ENCODE peak calls at places on chromosomes 3 and 15, in five cellular contexts. One of them, this sample, is unnamed.

GRCh38 chr3:99114565-99115291 is 213.2 kb upstream of the DCBLD2 start:
- DNase-seq in upper lobe of right lung: no peak
- DNase-seq in HFF-Myc: peak
- DNase-seq in fibroblast of mammary gland: peak
- DNase-seq in astrocyte of the spinal cord: peak
- DNase-seq in this sample: peak

GRCh38 chr3:107994954-107995715 is 95.7 kb downstream of the CD47 start:
- DNase-seq in upper lobe of right lung: no peak
- DNase-seq in fibroblast of mammary gland: no peak
- DNase-seq in astrocyte of the spinal cord: no peak
- DNase-seq in HFF-Myc: no peak
- DNase-seq in this sample: no peak

GRCh38 chr15:83694030-83694429 is 40.1 kb downstream of the ADAMTSL3 start:
- DNase-seq in upper lobe of right lung: no peak
- DNase-seq in HFF-Myc: no peak
- DNase-seq in fibroblast of mammary gland: peak
- DNase-seq in astrocyte of the spinal cord: peak
- DNase-seq in this sample: no peak

GRCh38 chr3:14876942-14877341 is 58.2 kb downstream of the FGD5 start:
- DNase-seq in astrocyte of the spinal cord: peak
- DNase-seq in upper lobe of right lung: no peak
- DNase-seq in HFF-Myc: no peak
- DNase-seq in fibroblast of mammary gland: peak
- DNase-seq in this sample: peak

GRCh38 chr15:89936051-89936792 is 23.5 kb upstream of the ARPIN start:
- DNase-seq in astrocyte of the spinal cord: no peak
- DNase-seq in fibroblast of mammary gland: no peak
- DNase-seq in HFF-Myc: no peak
- DNase-seq in upper lobe of right lung: no peak
- DNase-seq in this sample: no peak

GRCh38 chr3:181791380-181791779 is 79.7 kb downstream of the SOX2 start:
- DNase-seq in astrocyte of the spinal cord: no peak
- DNase-seq in HFF-Myc: no peak
- DNase-seq in fibroblast of mammary gland: peak
- DNase-seq in upper lobe of right lung: no peak
- DNase-seq in this sample: no peak

GRCh38 chr15:90496791-90497190 is 32.9 kb upstream of the CRTC3 start:
- DNase-seq in astrocyte of the spinal cord: no peak
- DNase-seq in fibroblast of mammary gland: no peak
- DNase-seq in upper lobe of right lung: no peak
- DNase-seq in HFF-Myc: no peak
- DNase-seq in this sample: peak

GRCh38 chr3:23867400-23867799 is 49.4 kb downstream of the NKIRAS1 start:
- DNase-seq in HFF-Myc: no peak
- DNase-seq in astrocyte of the spinal cord: no peak
- DNase-seq in upper lobe of right lung: no peak
- DNase-seq in fibroblast of mammary gland: no peak
- DNase-seq in this sample: no peak

GRCh38 chr15:90895571-90896117 is 7.5 kb upstream of the MAN2A2 start:
- DNase-seq in fibroblast of mammary gland: no peak
- DNase-seq in upper lobe of right lung: no peak
- DNase-seq in HFF-Myc: no peak
- DNase-seq in astrocyte of the spinal cord: no peak
- DNase-seq in this sample: no peak

GRCh38 chr3:152780553-152780952 is 54.4 kb upstream of the P2RY1 start:
- DNase-seq in upper lobe of right lung: no peak
- DNase-seq in HFF-Myc: no peak
- DNase-seq in fibroblast of mammary gland: peak
- DNase-seq in astrocyte of the spinal cord: peak
- DNase-seq in this sample: peak

GRCh38 chr15:64749999-64750657 is 25.3 kb downstream of the RBPMS2 start:
- DNase-seq in astrocyte of the spinal cord: no peak
- DNase-seq in fibroblast of mammary gland: peak
- DNase-seq in HFF-Myc: no peak
- DNase-seq in upper lobe of right lung: no peak
- DNase-seq in this sample: peak

GRCh38 chr3:38582316-38582715 is 67.2 kb downstream of the SCN5A start:
- DNase-seq in upper lobe of right lung: peak
- DNase-seq in astrocyte of the spinal cord: no peak
- DNase-seq in HFF-Myc: no peak
- DNase-seq in fibroblast of mammary gland: no peak
- DNase-seq in this sample: no peak

GRCh38 chr15:74826372-74826819 is at the start of gene CPLX3:
- DNase-seq in HFF-Myc: no peak
- DNase-seq in upper lobe of right lung: no peak
- DNase-seq in astrocyte of the spinal cord: no peak
- DNase-seq in fibroblast of mammary gland: no peak
- DNase-seq in this sample: no peak

GRCh38 chr3:116059421-116060096 is 385.7 kb downstream of the LSAMP start:
- DNase-seq in HFF-Myc: peak
- DNase-seq in fibroblast of mammary gland: peak
- DNase-seq in astrocyte of the spinal cord: peak
- DNase-seq in upper lobe of right lung: no peak
- DNase-seq in this sample: peak

GRCh38 chr3:74053970-74054369 is 429.2 kb upstream of the PDZRN3 start:
- DNase-seq in fibroblast of mammary gland: no peak
- DNase-seq in HFF-Myc: peak
- DNase-seq in astrocyte of the spinal cord: no peak
- DNase-seq in upper lobe of right lung: no peak
- DNase-seq in this sample: no peak

GRCh38 chr3:175193815-175194518 is 334.8 kb downstream of the NAALADL2 start:
- DNase-seq in astrocyte of the spinal cord: peak
- DNase-seq in HFF-Myc: peak
- DNase-seq in upper lobe of right lung: no peak
- DNase-seq in fibroblast of mammary gland: peak
- DNase-seq in this sample: peak

GRCh38 chr3:107235923-107236315 is 141.3 kb upstream of the CCDC54 start:
- DNase-seq in fibroblast of mammary gland: peak
- DNase-seq in HFF-Myc: peak
- DNase-seq in astrocyte of the spinal cord: peak
- DNase-seq in upper lobe of right lung: no peak
- DNase-seq in this sample: peak

GRCh38 chr3:34132069-34132677 is 333.7 kb downstream of the PDCD6IP start:
- DNase-seq in upper lobe of right lung: no peak
- DNase-seq in HFF-Myc: no peak
- DNase-seq in astrocyte of the spinal cord: no peak
- DNase-seq in fibroblast of mammary gland: no peak
- DNase-seq in this sample: no peak

GRCh38 chr3:158743664-158744566 is 11.7 kb upstream of the RARRES1 start:
- DNase-seq in astrocyte of the spinal cord: no peak
- DNase-seq in upper lobe of right lung: no peak
- DNase-seq in HFF-Myc: no peak
- DNase-seq in fibroblast of mammary gland: no peak
- DNase-seq in this sample: no peak

GRCh38 chr3:14242490-14243311 is 64.1 kb downstream of the LSM3 start:
- DNase-seq in upper lobe of right lung: no peak
- DNase-seq in HFF-Myc: no peak
- DNase-seq in fibroblast of mammary gland: no peak
- DNase-seq in astrocyte of the spinal cord: no peak
- DNase-seq in this sample: no peak

GRCh38 chr3:161859057-161859456 is 362.4 kb downstream of the OTOL1 start:
- DNase-seq in HFF-Myc: no peak
- DNase-seq in astrocyte of the spinal cord: no peak
- DNase-seq in fibroblast of mammary gland: no peak
- DNase-seq in upper lobe of right lung: no peak
- DNase-seq in this sample: no peak
- H3K4me3 ChIP-seq in HFF-Myc: no peak
- H3K4me3 ChIP-seq in astrocyte of the spinal cord: no peak
- H3K4me3 ChIP-seq in fibroblast of mammary gland: no peak
- H3K4me3 ChIP-seq in upper lobe of right lung: no peak
- H3K4me3 ChIP-seq in this sample: no peak

GRCh38 chr15:47186071-47186470 is 531.2 kb upstream of the SEMA6D start:
- DNase-seq in upper lobe of right lung: no peak
- DNase-seq in fibroblast of mammary gland: no peak
- DNase-seq in HFF-Myc: no peak
- DNase-seq in astrocyte of the spinal cord: no peak
- DNase-seq in this sample: no peak

GRCh38 chr15:47182818-47183217 is 534.5 kb upstream of the SEMA6D start:
- DNase-seq in astrocyte of the spinal cord: no peak
- DNase-seq in upper lobe of right lung: no peak
- DNase-seq in fibroblast of mammary gland: no peak
- DNase-seq in HFF-Myc: no peak
- DNase-seq in this sample: no peak

GRCh38 chr15:47185222-47185800 is 532.0 kb upstream of the SEMA6D start:
- DNase-seq in astrocyte of the spinal cord: no peak
- DNase-seq in upper lobe of right lung: no peak
- DNase-seq in HFF-Myc: no peak
- DNase-seq in fibroblast of mammary gland: no peak
- DNase-seq in this sample: no peak

GRCh38 chr15:47184003-47184404 is 533.3 kb upstream of the SEMA6D start:
- DNase-seq in upper lobe of right lung: peak
- DNase-seq in HFF-Myc: no peak
- DNase-seq in fibroblast of mammary gland: no peak
- DNase-seq in astrocyte of the spinal cord: no peak
- DNase-seq in this sample: no peak

DNA sequence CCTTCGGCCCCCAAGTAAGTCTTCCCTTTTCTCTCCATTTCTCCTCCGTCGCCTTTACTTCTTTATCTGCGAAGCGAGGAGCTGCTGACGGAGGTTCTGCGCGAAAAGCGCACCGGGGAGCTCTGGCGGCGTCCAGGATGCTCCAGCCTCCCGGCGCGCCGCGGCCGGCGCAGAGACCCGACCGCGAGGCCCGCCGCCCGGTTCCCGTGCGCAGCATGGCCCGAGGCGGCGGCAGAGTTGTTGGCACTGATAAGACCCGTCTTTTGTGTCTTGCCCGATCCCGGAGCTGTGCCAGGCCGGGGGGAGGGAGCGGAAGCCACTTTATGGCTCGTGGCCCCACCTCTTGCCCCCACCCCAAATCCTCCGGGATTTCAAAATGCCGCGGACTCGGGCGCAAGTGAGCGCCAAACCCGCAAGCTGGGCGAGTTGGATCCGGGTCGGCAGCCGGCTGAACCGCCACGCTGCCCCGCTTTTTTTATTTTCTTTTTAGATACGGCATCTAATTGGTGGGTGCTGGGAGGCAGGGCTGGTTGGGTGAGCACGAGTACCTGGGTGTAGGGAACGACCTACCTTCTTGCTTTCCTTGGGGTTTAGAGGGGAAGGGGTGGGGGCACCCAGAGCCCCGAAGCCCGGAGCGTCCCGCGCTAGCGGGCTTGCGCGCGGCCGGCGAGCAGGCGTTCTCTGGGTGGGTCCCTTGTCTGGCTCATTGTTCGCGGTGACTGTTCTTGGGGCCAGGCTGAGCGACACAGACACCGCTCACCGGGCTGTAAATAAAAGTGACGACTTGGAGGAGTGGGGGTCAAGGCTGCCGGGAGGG is 532.7 kb upstream of the SEMA6D start:
- DNase-seq in HFF-Myc: no peak
- DNase-seq in astrocyte of the spinal cord: peak
- DNase-seq in upper lobe of right lung: peak
- DNase-seq in fibroblast of mammary gland: peak
- DNase-seq in this sample: peak
- H3K4me3 ChIP-seq in HFF-Myc: peak
- H3K4me3 ChIP-seq in astrocyte of the spinal cord: peak
- H3K4me3 ChIP-seq in upper lobe of right lung: peak
- H3K4me3 ChIP-seq in fibroblast of mammary gland: no peak
- H3K4me3 ChIP-seq in this sample: peak

GRCh38 chr3:42229942-42230688 is 35.9 kb downstream of the CCK start:
- DNase-seq in HFF-Myc: peak
- DNase-seq in upper lobe of right lung: no peak
- DNase-seq in astrocyte of the spinal cord: peak
- DNase-seq in fibroblast of mammary gland: peak
- DNase-seq in this sample: peak
- H3K4me3 ChIP-seq in HFF-Myc: no peak
- H3K4me3 ChIP-seq in upper lobe of right lung: no peak
- H3K4me3 ChIP-seq in astrocyte of the spinal cord: no peak
- H3K4me3 ChIP-seq in fibroblast of mammary gland: no peak
- H3K4me3 ChIP-seq in this sample: peak

GRCh38 chr15:31390777-31391486 is 64.3 kb downstream of the KLF13 start:
- DNase-seq in HFF-Myc: no peak
- DNase-seq in astrocyte of the spinal cord: no peak
- DNase-seq in upper lobe of right lung: no peak
- DNase-seq in fibroblast of mammary gland: no peak
- DNase-seq in this sample: no peak
- H3K4me3 ChIP-seq in HFF-Myc: no peak
- H3K4me3 ChIP-seq in astrocyte of the spinal cord: no peak
- H3K4me3 ChIP-seq in upper lobe of right lung: peak
- H3K4me3 ChIP-seq in fibroblast of mammary gland: no peak
- H3K4me3 ChIP-seq in this sample: no peak

DNA sequence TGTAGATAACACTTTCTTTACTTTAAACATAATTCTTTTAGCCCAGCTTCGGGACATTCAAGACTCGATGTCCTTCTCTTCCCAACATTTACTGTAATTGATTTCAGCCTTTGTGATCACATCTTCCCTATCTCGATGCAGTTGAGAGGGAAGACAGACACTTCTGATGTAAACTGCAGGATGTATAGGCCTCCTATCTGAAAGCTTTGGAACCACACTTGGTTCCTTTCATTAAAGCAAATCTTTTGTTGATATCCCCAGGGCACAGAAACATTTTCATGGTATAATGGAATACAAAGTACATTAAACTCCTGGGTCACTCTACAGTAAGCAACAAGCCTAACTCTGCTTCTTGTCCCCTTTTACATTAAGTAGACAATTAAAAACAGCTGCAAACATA is 6.4 kb downstream of the GRM7 start:
- DNase-seq in astrocyte of the spinal cord: no peak
- DNase-seq in HFF-Myc: no peak
- DNase-seq in upper lobe of right lung: no peak
- DNase-seq in fibroblast of mammary gland: no peak
- DNase-seq in this sample: no peak
- H3K4me3 ChIP-seq in astrocyte of the spinal cord: no peak
- H3K4me3 ChIP-seq in HFF-Myc: no peak
- H3K4me3 ChIP-seq in upper lobe of right lung: no peak
- H3K4me3 ChIP-seq in fibroblast of mammary gland: no peak
- H3K4me3 ChIP-seq in this sample: no peak

GRCh38 chr15:78212546-78213424 is 21.6 kb downstream of the ACSBG1 start:
- DNase-seq in fibroblast of mammary gland: peak
- DNase-seq in HFF-Myc: peak
- DNase-seq in astrocyte of the spinal cord: peak
- DNase-seq in upper lobe of right lung: no peak
- DNase-seq in this sample: peak
- H3K4me3 ChIP-seq in fibroblast of mammary gland: no peak
- H3K4me3 ChIP-seq in HFF-Myc: no peak
- H3K4me3 ChIP-seq in astrocyte of the spinal cord: no peak
- H3K4me3 ChIP-seq in upper lobe of right lung: no peak
- H3K4me3 ChIP-seq in this sample: no peak

GRCh38 chr3:177538743-177539730 is 341.8 kb upstream of the TBL1XR1 start:
- DNase-seq in upper lobe of right lung: no peak
- DNase-seq in fibroblast of mammary gland: no peak
- DNase-seq in astrocyte of the spinal cord: no peak
- DNase-seq in HFF-Myc: no peak
- DNase-seq in this sample: no peak
- H3K4me3 ChIP-seq in upper lobe of right lung: no peak
- H3K4me3 ChIP-seq in fibroblast of mammary gland: no peak
- H3K4me3 ChIP-seq in astrocyte of the spinal cord: no peak
- H3K4me3 ChIP-seq in HFF-Myc: no peak
- H3K4me3 ChIP-seq in this sample: no peak

This sample was measured in AG10803.